ENCODE peak calls at places on chromosomes 11 and 22, in five cellular contexts. R is mucosa of descending colon, D is ovary, H is psoas muscle, U is fibroblast of the aortic adventitia. W is an unnamed sample.

GRCh38 chr11:3841426-3842304 is 906 bp upstream of the RHOG start:
- DNase-seq in R (peak), D (peak), H (peak), U (peak), W (peak)

GRCh38 chr11:70405679-70406395 is 7.5 kb downstream of the CTTN start:
- DNase-seq in R (no peak), D (no peak), H (no peak), U (no peak), W (no peak)

GRCh38 chr22:19638282-19639015 is 75.9 kb upstream of the SEPTIN5 start:
- DNase-seq in R (no peak), D (no peak), H (no peak), U (no peak), W (no peak)

GRCh38 chr22:45448431-45448830 is 34.9 kb downstream of the RIBC2 start:
- DNase-seq in R (no peak), D (peak), H (peak), U (peak), W (no peak)

GRCh38 chr11:99244613-99245012 is 223.9 kb downstream of the CNTN5 start:
- DNase-seq in R (no peak), D (no peak), H (no peak), U (no peak), W (peak)

GRCh38 chr11:105139669-105140068 is at the start of gene CARD18:
- DNase-seq in R (no peak), D (no peak), H (no peak), U (no peak), W (no peak)

GRCh38 chr11:1017269-1018005 is 19.1 kb downstream of the MUC6 start:
- DNase-seq in R (no peak), D (no peak), H (no peak), U (no peak), W (no peak)

GRCh38 chr11:119512373-119512772 is 89.4 kb upstream of the THY1 start:
- DNase-seq in R (no peak), D (no peak), H (no peak), U (no peak), W (no peak)

GRCh38 chr11:91664521-91664920 is 560.1 kb upstream of the FAT3 start:
- DNase-seq in R (no peak), D (no peak), H (no peak), U (no peak), W (no peak)

GRCh38 chr22:35564975-35565867 is 24.6 kb downstream of the RASD2 start:
- DNase-seq in R (no peak), D (no peak), H (no peak), U (peak), W (peak)

GRCh38 chr22:35399114-35399677 is 744 bp upstream of the MCM5 start:
- DNase-seq in R (no peak), D (no peak), H (no peak), U (no peak), W (no peak)

GRCh38 chr11:78202733-78203167 is 14.0 kb downstream of the USP35 start:
- DNase-seq in R (no peak), D (no peak), H (no peak), U (no peak), W (no peak)

GRCh38 chr11:12455938-12456337 is 78.6 kb downstream of the PARVA start:
- DNase-seq in R (no peak), D (no peak), H (no peak), U (peak), W (no peak)

GRCh38 chr11:66235141-66235540 is 33.3 kb upstream of the RAB1B start:
- DNase-seq in R (no peak), D (no peak), H (no peak), U (no peak), W (no peak)

GRCh38 chr22:36734171-36735058 is 30.9 kb upstream of the CACNG2 start:
- DNase-seq in R (no peak), D (no peak), H (no peak), U (peak), W (no peak)

GRCh38 chr11:9783986-9784385 is 120.1 kb downstream of the SWAP70 start:
- DNase-seq in R (no peak), D (no peak), H (no peak), U (no peak), W (no peak)

GRCh38 chr11:83403990-83404389 is 117.8 kb upstream of the CCDC90B start:
- DNase-seq in R (no peak), D (no peak), H (no peak), U (no peak), W (no peak)

GRCh38 chr11:43972366-43972765 is 29.9 kb downstream of the C11orf96 start:
- DNase-seq in R (no peak), D (no peak), H (no peak), U (no peak), W (no peak)

GRCh38 chr11:43974830-43975229 is 32.4 kb downstream of the C11orf96 start:
- DNase-seq in R (no peak), D (no peak), H (no peak), U (no peak), W (no peak)

GRCh38 chr11:43975631-43976030 is 33.2 kb downstream of the C11orf96 start:
- DNase-seq in R (no peak), D (no peak), H (no peak), U (no peak), W (no peak)

GRCh38 chr11:43981006-43981405 is 38.6 kb downstream of the C11orf96 start:
- DNase-seq in R (no peak), D (no peak), H (no peak), U (no peak), W (no peak)

GRCh38 chr11:43976863-43977262 is 34.4 kb downstream of the C11orf96 start:
- DNase-seq in R (no peak), D (no peak), H (no peak), U (no peak), W (no peak)
- TF ChIP-seq CTCF in R (no peak), D (no peak), H (no peak), U (no peak), W (no peak)

GRCh38 chr11:72737341-72737740 is 14.9 kb downstream of the ARAP1 start:
- DNase-seq in R (no peak), D (no peak), H (no peak), U (no peak), W (no peak)

GRCh38 chr11:72735495-72736027 is 16.6 kb downstream of the ARAP1 start:
- DNase-seq in R (no peak), D (no peak), H (no peak), U (peak), W (no peak)

GRCh38 chr11:72738199-72739141 is 13.7 kb downstream of the ARAP1 start:
- DNase-seq in R (peak), D (no peak), H (peak), U (peak), W (no peak)

GRCh38 chr11:72739240-72740059 is 12.8 kb downstream of the ARAP1 start:
- DNase-seq in R (peak), D (no peak), H (no peak), U (no peak), W (no peak)

DNA sequence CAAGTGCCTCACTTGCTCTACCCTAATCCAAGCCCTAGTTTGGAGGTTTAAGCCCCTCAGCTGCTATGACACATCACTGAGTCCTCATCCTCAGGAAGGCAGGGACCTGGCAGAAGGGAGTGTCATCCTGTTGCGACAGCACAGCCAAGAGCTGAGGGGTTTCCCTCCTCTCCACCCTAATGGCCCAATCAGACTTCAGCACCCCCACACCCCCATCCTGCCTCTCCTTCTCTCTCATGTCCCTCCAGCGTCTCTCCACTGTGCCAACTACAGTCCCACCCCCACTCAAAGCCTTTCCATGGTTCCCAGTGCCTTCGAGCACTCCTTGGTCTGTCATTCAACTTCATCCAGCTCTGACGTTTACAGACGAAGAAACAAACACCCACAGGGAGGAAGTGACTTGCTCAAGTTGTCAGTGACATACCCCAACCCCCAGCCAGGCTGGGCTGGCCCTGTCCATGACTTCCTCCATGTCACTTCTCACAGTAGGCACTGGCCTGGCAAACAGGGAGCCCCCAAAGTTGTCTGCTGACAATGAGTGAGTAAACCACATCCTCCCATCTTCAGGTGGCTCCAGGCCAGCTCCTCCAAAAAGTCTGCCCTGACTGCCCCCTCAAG is 15.6 kb downstream of the ARAP1 start:
- DNase-seq in R (peak), D (no peak), H (peak), U (peak), W (no peak)
- H3K4me3 ChIP-seq in R (no peak), D (no peak), H (no peak), U (no peak), W (no peak)

GRCh38 chr11:67539588-67539987 is 16.3 kb upstream of the CABP2 start:
- DNase-seq in R (no peak), D (no peak), H (no peak), U (no peak), W (no peak)

GRCh38 chr11:67538823-67539505 is 15.7 kb upstream of the CABP2 start:
- DNase-seq in R (no peak), D (no peak), H (no peak), U (no peak), W (no peak)

GRCh38 chr11:67542169-67542568 is 18.9 kb upstream of the CABP2 start:
- DNase-seq in R (no peak), D (no peak), H (no peak), U (no peak), W (no peak)

GRCh38 chr11:67542971-67543370 is 19.7 kb upstream of the CABP2 start:
- DNase-seq in R (no peak), D (no peak), H (no peak), U (no peak), W (no peak)

DNA sequence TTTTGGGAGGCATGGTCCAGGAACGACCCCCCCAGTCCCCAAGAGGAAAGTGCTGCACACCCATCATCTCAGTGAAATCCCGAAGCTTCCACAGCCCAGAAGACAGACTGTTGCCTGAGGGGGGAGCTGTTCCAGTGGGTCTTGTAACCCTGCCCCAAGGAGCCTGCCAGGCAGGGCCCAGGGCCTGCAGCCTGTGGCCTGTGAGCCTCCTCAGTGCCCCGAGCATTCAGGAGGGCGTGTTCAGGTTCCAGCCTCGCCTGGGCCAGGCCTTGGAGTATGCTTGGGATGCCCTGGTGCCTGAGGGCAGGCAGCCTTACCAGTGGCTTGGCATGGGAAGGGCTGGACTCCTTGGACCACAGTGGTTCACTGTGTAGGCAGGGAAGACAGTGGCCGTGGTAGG is 18.0 kb upstream of the CABP2 start:
- DNase-seq in R (no peak), D (no peak), H (no peak), U (no peak), W (no peak)
- TF ChIP-seq CTCF in R (no peak), D (no peak), H (no peak), U (no peak), W (no peak)

DNA sequence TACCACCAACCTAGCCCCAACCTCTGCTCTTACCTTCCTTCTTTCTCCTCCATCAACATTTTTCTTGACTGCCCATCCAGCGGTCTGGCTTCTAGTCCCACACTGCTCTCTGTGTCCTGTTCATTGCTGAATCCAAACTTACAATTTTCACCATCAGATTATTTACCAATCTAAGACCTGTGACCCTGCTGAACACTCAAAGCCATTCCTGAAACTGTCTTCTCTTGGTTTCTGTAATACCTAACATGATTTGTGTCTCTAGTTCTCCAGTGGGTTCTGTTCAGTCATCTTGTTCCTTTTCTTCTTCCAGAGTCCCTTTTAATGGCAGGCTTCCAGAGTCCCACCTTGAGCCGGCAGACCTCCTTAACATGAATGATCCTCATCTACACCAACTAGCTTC is 24.1 kb downstream of the RRAS2 start:
- DNase-seq in R (no peak), D (no peak), H (no peak), U (no peak), W (no peak)
- H3K4me3 ChIP-seq in R (no peak), D (no peak), H (no peak), U (no peak), W (no peak)

DNA sequence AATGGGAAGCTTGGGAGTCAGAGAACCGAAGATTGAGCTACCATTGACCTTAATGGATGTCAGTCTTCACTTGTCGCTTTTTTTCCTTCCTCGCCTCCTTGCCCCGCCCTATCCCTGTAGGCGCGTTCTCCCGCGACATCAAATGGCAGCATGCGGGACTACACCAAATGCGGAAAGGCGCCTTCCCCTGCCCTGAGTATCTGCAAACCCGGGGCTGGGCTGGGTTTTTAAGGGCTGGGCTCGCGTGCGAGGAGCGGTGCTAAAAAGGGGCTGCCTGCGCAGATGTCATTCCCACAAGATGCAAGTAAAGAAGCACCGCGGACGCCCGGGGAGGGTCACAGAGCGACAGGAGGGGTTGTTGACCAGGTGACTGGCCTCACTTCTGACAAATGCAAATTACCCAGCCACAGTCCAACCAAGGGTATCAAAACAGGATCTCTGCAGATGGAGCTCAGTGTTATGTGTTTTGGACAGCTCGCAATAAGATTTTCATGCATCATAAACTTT is 4.7 kb upstream of the FAM111B start:
- DNase-seq in R (peak), D (no peak), H (peak), U (peak), W (no peak)
- TF ChIP-seq CTCF in R (peak), D (no peak), H (no peak), U (peak), W (peak)

DNA sequence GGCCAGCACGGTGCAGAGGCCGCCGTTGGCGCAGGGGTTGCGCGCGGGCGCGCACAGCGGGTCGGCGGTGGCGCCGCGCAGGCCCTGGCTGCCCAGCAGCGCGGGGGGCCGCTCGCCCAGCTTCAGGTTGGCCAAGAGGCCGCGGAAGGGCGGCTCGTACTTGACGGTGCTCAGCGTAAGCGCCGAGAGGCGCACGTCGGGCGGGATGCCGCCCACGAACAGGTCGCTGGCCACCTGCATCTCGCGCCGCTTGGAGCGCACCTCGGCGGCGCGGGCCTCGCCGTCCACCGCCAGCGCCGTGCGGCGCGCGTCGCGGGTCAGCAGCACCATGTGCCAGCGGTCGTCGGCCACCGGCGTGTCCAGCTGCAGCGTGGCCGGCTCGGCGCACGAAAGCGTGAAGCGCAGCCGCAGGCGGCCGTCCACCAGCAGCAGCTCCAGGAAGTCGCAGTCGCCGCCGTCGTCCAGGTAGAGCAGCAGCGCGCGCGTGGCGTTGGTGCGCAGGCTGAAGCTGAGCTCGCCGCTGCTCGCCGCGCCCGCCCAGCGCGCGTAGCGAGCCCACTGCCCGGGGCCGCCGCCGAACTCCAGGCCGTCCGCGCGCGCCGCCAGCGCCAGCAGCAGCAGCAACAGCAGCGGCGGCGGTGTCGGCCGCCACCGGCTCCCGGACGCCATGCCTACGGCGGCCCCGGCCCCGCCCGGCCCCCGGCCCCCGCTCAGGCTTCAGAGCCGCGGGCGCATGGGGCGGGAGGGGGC is 9.8 kb downstream of the NRXN2 start:
- DNase-seq in R (no peak), D (no peak), H (peak), U (peak), W (no peak)
- H3K4me3 ChIP-seq in R (no peak), D (no peak), H (no peak), U (no peak), W (no peak)